ENCODE peak calls at places on chromosome 2, in six cellular contexts. One of them, this sample, is unnamed.

GRCh38 chr2:207952564-207953345 is 72.6 kb downstream of the PLEKHM3 start:
- DNase-seq in progenitor cell of endocrine pancreas: no peak
- DNase-seq in cardiac muscle cell: no peak
- DNase-seq in iPS DF 19.7: no peak
- DNase-seq in HT1080: no peak
- DNase-seq in neural crest cell: no peak
- DNase-seq in this sample: no peak

GRCh38 chr2:75503048-75503607 is 57.6 kb downstream of the EVA1A start:
- DNase-seq in progenitor cell of endocrine pancreas: no peak
- DNase-seq in cardiac muscle cell: peak; percentile 54
- DNase-seq in iPS DF 19.7: no peak
- DNase-seq in HT1080: peak; percentile 93
- DNase-seq in neural crest cell: no peak
- DNase-seq in this sample: peak; percentile 30

GRCh38 chr2:150605664-150606063 is 118.2 kb upstream of the RND3 start:
- DNase-seq in progenitor cell of endocrine pancreas: no peak
- DNase-seq in cardiac muscle cell: no peak
- DNase-seq in iPS DF 19.7: no peak
- DNase-seq in HT1080: no peak
- DNase-seq in neural crest cell: no peak
- DNase-seq in this sample: no peak

GRCh38 chr2:28736034-28736433 is 15.6 kb upstream of the PPP1CB start:
- DNase-seq in progenitor cell of endocrine pancreas: no peak
- DNase-seq in cardiac muscle cell: peak; percentile 49
- DNase-seq in iPS DF 19.7: no peak
- DNase-seq in HT1080: no peak
- DNase-seq in neural crest cell: no peak
- DNase-seq in this sample: peak; percentile 85

GRCh38 chr2:77336013-77336412 is 186.2 kb downstream of the LRRTM4 start:
- DNase-seq in progenitor cell of endocrine pancreas: no peak
- DNase-seq in cardiac muscle cell: no peak
- DNase-seq in iPS DF 19.7: no peak
- DNase-seq in HT1080: no peak
- DNase-seq in neural crest cell: no peak
- DNase-seq in this sample: no peak

GRCh38 chr2:40317047-40317446 is 134.8 kb downstream of the SLC8A1 start:
- DNase-seq in progenitor cell of endocrine pancreas: no peak
- DNase-seq in cardiac muscle cell: no peak
- DNase-seq in iPS DF 19.7: no peak
- DNase-seq in HT1080: no peak
- DNase-seq in neural crest cell: no peak
- DNase-seq in this sample: no peak

GRCh38 chr2:240198226-240198625 is 57.8 kb upstream of the OTOS start:
- DNase-seq in progenitor cell of endocrine pancreas: no peak
- DNase-seq in cardiac muscle cell: no peak
- DNase-seq in iPS DF 19.7: no peak
- DNase-seq in HT1080: no peak
- DNase-seq in neural crest cell: no peak
- DNase-seq in this sample: no peak

GRCh38 chr2:202035089-202035940 is 1.7 kb downstream of the FZD7 start:
- DNase-seq in progenitor cell of endocrine pancreas: peak; percentile 46
- DNase-seq in cardiac muscle cell: peak; percentile 71
- DNase-seq in iPS DF 19.7: no peak
- DNase-seq in HT1080: no peak
- DNase-seq in neural crest cell: peak; percentile 67
- DNase-seq in this sample: no peak

GRCh38 chr2:11656671-11657101 is 13.3 kb downstream of the NTSR2 start:
- DNase-seq in progenitor cell of endocrine pancreas: no peak
- DNase-seq in cardiac muscle cell: no peak
- DNase-seq in iPS DF 19.7: no peak
- DNase-seq in HT1080: no peak
- DNase-seq in neural crest cell: no peak
- DNase-seq in this sample: no peak

GRCh38 chr2:45119038-45119437 is 109.8 kb upstream of the SIX2 start:
- DNase-seq in progenitor cell of endocrine pancreas: no peak
- DNase-seq in cardiac muscle cell: peak; percentile 50
- DNase-seq in iPS DF 19.7: no peak
- DNase-seq in HT1080: peak; percentile 41
- DNase-seq in neural crest cell: no peak
- DNase-seq in this sample: no peak

This sample was measured in T47D.